ENCODE peak calls at places on chromosomes 7 and 10, in seven cellular contexts. D, X, B, A, O, Z and Q are unnamed samples.

GRCh38 chr10:100535715-100536353 is at the start of gene HIF1AN:
- DNase-seq in A (peak), B (peak), D (peak), X (peak), Z (peak), O (peak), Q (peak)

GRCh38 chr10:89789188-89789587 is 87.8 kb downstream of the KIF20B start:
- DNase-seq in O (no peak), Z (no peak), D (no peak), B (no peak), A (no peak), X (no peak), Q (no peak)

GRCh38 chr7:135795846-135796570 is 47.4 kb upstream of the FAM180A start:
- DNase-seq in A (peak), Z (peak), D (no peak), X (no peak), O (no peak), B (no peak), Q (no peak)

GRCh38 chr10:30088178-30088577 is 28.8 kb upstream of the JCAD start:
- DNase-seq in O (no peak), B (no peak), A (no peak), D (no peak), Z (no peak), X (no peak), Q (no peak)

GRCh38 chr7:30474893-30475292 is 3.7 kb downstream of the NOD1 start:
- DNase-seq in D (no peak), A (no peak), B (no peak), Z (no peak), X (peak), O (no peak), Q (no peak)

GRCh38 chr10:63664341-63664885 is 143.2 kb downstream of the REEP3 start:
- DNase-seq in B (no peak), O (no peak), X (no peak), Z (no peak), D (no peak), A (no peak), Q (no peak)

GRCh38 chr10:89975716-89976243 is 274.4 kb downstream of the KIF20B start:
- DNase-seq in B (no peak), D (no peak), O (no peak), A (no peak), X (no peak), Z (no peak), Q (no peak)

GRCh38 chr10:3852147-3852904 is 67.3 kb upstream of the KLF6 start:
- DNase-seq in Z (peak), X (peak), O (no peak), B (no peak), D (peak), A (no peak), Q (peak)

GRCh38 chr10:107159871-107160270 is 4.6 kb downstream of the SORCS1 start:
- DNase-seq in D (no peak), A (no peak), B (no peak), O (no peak), X (no peak), Z (no peak), Q (no peak)

GRCh38 chr10:47061776-47062175 is 150.5 kb downstream of the PTPN20 start:
- DNase-seq in Z (no peak), O (no peak), D (no peak), X (no peak), B (no peak), A (no peak), Q (no peak)

GRCh38 chr7:39609462-39610149 is 13.8 kb upstream of the RALA start:
- DNase-seq in B (peak), Z (no peak), O (peak), D (no peak), X (no peak), A (no peak), Q (no peak)

GRCh38 chr10:15211464-15211979 is 43.0 kb upstream of the NMT2 start:
- DNase-seq in D (no peak), X (peak), O (no peak), A (no peak), B (no peak), Z (peak), Q (peak)

GRCh38 chr10:8206882-8207281 is 152.4 kb downstream of the GATA3 start:
- DNase-seq in X (no peak), D (no peak), Z (no peak), B (no peak), A (no peak), O (no peak), Q (no peak)

GRCh38 chr10:88080213-88080612 is 216.8 kb downstream of the PTEN start:
- DNase-seq in D (peak), O (no peak), Z (no peak), B (no peak), X (no peak), A (no peak), Q (no peak)

GRCh38 chr7:125059861-125060456 is 130.3 kb upstream of the POT1 start:
- DNase-seq in X (no peak), D (no peak), A (peak), Z (peak), O (no peak), B (no peak), Q (no peak)

GRCh38 chr10:63224241-63224640 is 91.1 kb downstream of the NRBF2 start:
- DNase-seq in D (no peak), A (no peak), B (no peak), Z (no peak), O (no peak), X (no peak), Q (no peak)

GRCh38 chr7:105990726-105991465 is 27.8 kb downstream of the CDHR3 start:
- DNase-seq in B (peak), Z (no peak), X (no peak), D (no peak), O (peak), A (no peak), Q (no peak)